ENCODE peak calls at places on chromosomes 16 and 17, in seven cellular contexts. One of them, this sample, is unnamed.

GRCh38 chr16:54265558-54266213 is 20.9 kb downstream of the IRX3 start:
- DNase-seq in BE2C: no peak
- DNase-seq in thoracic aorta: no peak
- DNase-seq in HL-60: no peak
- DNase-seq in GM06990: no peak
- DNase-seq in uterus: no peak
- DNase-seq in fibroblast of mammary gland: peak; percentile 33
- DNase-seq in this sample: no peak

GRCh38 chr16:3528406-3528805 is 27.6 kb downstream of the CLUAP1 start:
- DNase-seq in HL-60: no peak
- DNase-seq in GM06990: no peak
- DNase-seq in fibroblast of mammary gland: no peak
- DNase-seq in BE2C: no peak
- DNase-seq in thoracic aorta: no peak
- DNase-seq in uterus: no peak
- DNase-seq in this sample: peak; percentile 15

GRCh38 chr17:42679492-42680330 is 1.9 kb downstream of the CCR10 start:
- DNase-seq in thoracic aorta: no peak
- DNase-seq in uterus: peak; percentile 63
- DNase-seq in fibroblast of mammary gland: peak; percentile 69
- DNase-seq in HL-60: peak; percentile 77
- DNase-seq in BE2C: peak; percentile 92
- DNase-seq in GM06990: peak; percentile 94
- DNase-seq in this sample: peak; percentile 54

GRCh38 chr17:7208027-7208571 is 11.5 kb downstream of the DLG4 start:
- DNase-seq in BE2C: no peak
- DNase-seq in GM06990: no peak
- DNase-seq in uterus: no peak
- DNase-seq in HL-60: no peak
- DNase-seq in fibroblast of mammary gland: no peak
- DNase-seq in thoracic aorta: no peak
- DNase-seq in this sample: no peak

GRCh38 chr16:14961405-14962186 is 13.2 kb upstream of the PDXDC1 start:
- DNase-seq in HL-60: no peak
- DNase-seq in fibroblast of mammary gland: no peak
- DNase-seq in BE2C: no peak
- DNase-seq in thoracic aorta: no peak
- DNase-seq in uterus: no peak
- DNase-seq in GM06990: no peak
- DNase-seq in this sample: peak; percentile 52

GRCh38 chr16:75621170-75621477 is 2.0 kb downstream of the ADAT1 start:
- DNase-seq in fibroblast of mammary gland: peak; percentile 47
- DNase-seq in HL-60: peak; percentile 22
- DNase-seq in BE2C: no peak
- DNase-seq in GM06990: no peak
- DNase-seq in uterus: no peak
- DNase-seq in thoracic aorta: no peak
- DNase-seq in this sample: no peak

GRCh38 chr17:41226051-41226450 is 397 bp upstream of the KRTAP9-2 start:
- DNase-seq in BE2C: no peak
- DNase-seq in GM06990: no peak
- DNase-seq in uterus: no peak
- DNase-seq in thoracic aorta: no peak
- DNase-seq in HL-60: no peak
- DNase-seq in fibroblast of mammary gland: no peak
- DNase-seq in this sample: no peak

GRCh38 chr16:14041164-14041563 is 30.0 kb upstream of the MRTFB start:
- DNase-seq in HL-60: no peak
- DNase-seq in fibroblast of mammary gland: no peak
- DNase-seq in GM06990: no peak
- DNase-seq in uterus: no peak
- DNase-seq in thoracic aorta: no peak
- DNase-seq in BE2C: no peak
- DNase-seq in this sample: peak; percentile 28

GRCh38 chr17:49315551-49315951 is 46.5 kb downstream of the ZNF652 start:
- DNase-seq in uterus: peak; percentile 70
- DNase-seq in GM06990: no peak
- DNase-seq in thoracic aorta: peak; percentile 48
- DNase-seq in HL-60: peak; percentile 79
- DNase-seq in fibroblast of mammary gland: peak; percentile 91
- DNase-seq in BE2C: peak; percentile 72
- DNase-seq in this sample: peak; percentile 74

GRCh38 chr16:87150359-87151280 is 166.6 kb downstream of the C16orf95 start:
- DNase-seq in GM06990: no peak
- DNase-seq in thoracic aorta: no peak
- DNase-seq in uterus: no peak
- DNase-seq in fibroblast of mammary gland: no peak
- DNase-seq in BE2C: no peak
- DNase-seq in HL-60: no peak
- DNase-seq in this sample: no peak

GRCh38 chr16:67199808-67200198 is 872 bp downstream of the ELMO3 start:
- DNase-seq in BE2C: no peak
- DNase-seq in HL-60: no peak
- DNase-seq in uterus: no peak
- DNase-seq in GM06990: no peak
- DNase-seq in thoracic aorta: no peak
- DNase-seq in fibroblast of mammary gland: no peak
- DNase-seq in this sample: no peak

GRCh38 chr17:15262291-15263205 is 2.6 kb downstream of the PMP22 start:
- DNase-seq in GM06990: peak; percentile 10
- DNase-seq in thoracic aorta: peak; percentile 68
- DNase-seq in BE2C: peak; percentile 69
- DNase-seq in fibroblast of mammary gland: peak; percentile 94
- DNase-seq in uterus: peak; percentile 94
- DNase-seq in HL-60: no peak
- DNase-seq in this sample: peak; percentile 97

GRCh38 chr17:19288453-19288852 is 51.3 kb downstream of the EPN2 start:
- DNase-seq in HL-60: no peak
- DNase-seq in uterus: no peak
- DNase-seq in BE2C: no peak
- DNase-seq in fibroblast of mammary gland: no peak
- DNase-seq in GM06990: no peak
- DNase-seq in thoracic aorta: no peak
- DNase-seq in this sample: no peak

GRCh38 chr17:30235386-30236296 is at the start of gene SLC6A4:
- DNase-seq in uterus: no peak
- DNase-seq in thoracic aorta: no peak
- DNase-seq in fibroblast of mammary gland: no peak
- DNase-seq in GM06990: no peak
- DNase-seq in HL-60: no peak
- DNase-seq in BE2C: no peak
- DNase-seq in this sample: no peak

GRCh38 chr16:87880117-87880696 is 10.9 kb upstream of the SLC7A5 start:
- DNase-seq in uterus: no peak
- DNase-seq in GM06990: no peak
- DNase-seq in fibroblast of mammary gland: no peak
- DNase-seq in BE2C: no peak
- DNase-seq in thoracic aorta: no peak
- DNase-seq in HL-60: no peak
- DNase-seq in this sample: no peak

GRCh38 chr17:27976331-27976730 is 66.1 kb upstream of the NLK start:
- DNase-seq in HL-60: no peak
- DNase-seq in fibroblast of mammary gland: no peak
- DNase-seq in GM06990: peak; percentile 29
- DNase-seq in uterus: no peak
- DNase-seq in BE2C: no peak
- DNase-seq in thoracic aorta: no peak
- DNase-seq in this sample: no peak

GRCh38 chr17:79294459-79295071 is 219.9 kb downstream of the ENGASE start:
- DNase-seq in fibroblast of mammary gland: peak; percentile 44
- DNase-seq in GM06990: peak; percentile 36
- DNase-seq in BE2C: no peak
- DNase-seq in HL-60: no peak
- DNase-seq in uterus: peak; percentile 51
- DNase-seq in thoracic aorta: no peak
- DNase-seq in this sample: no peak

GRCh38 chr17:72381597-72382397 is 261.0 kb downstream of the SOX9 start:
- DNase-seq in fibroblast of mammary gland: no peak
- DNase-seq in thoracic aorta: no peak
- DNase-seq in HL-60: no peak
- DNase-seq in uterus: no peak
- DNase-seq in BE2C: no peak
- DNase-seq in GM06990: no peak
- DNase-seq in this sample: no peak

GRCh38 chr16:7835032-7835431 is 502.4 kb downstream of the RBFOX1 start:
- DNase-seq in HL-60: no peak
- DNase-seq in GM06990: no peak
- DNase-seq in BE2C: no peak
- DNase-seq in fibroblast of mammary gland: no peak
- DNase-seq in uterus: no peak
- DNase-seq in thoracic aorta: no peak
- DNase-seq in this sample: no peak

GRCh38 chr16:65125871-65126270 is 4.0 kb upstream of the CDH11 start:
- DNase-seq in fibroblast of mammary gland: peak; percentile 54
- DNase-seq in BE2C: no peak
- DNase-seq in uterus: peak; percentile 57
- DNase-seq in thoracic aorta: no peak
- DNase-seq in HL-60: no peak
- DNase-seq in GM06990: no peak
- DNase-seq in this sample: no peak

GRCh38 chr17:20266806-20267458 is 200.4 kb downstream of the LGALS9B start:
- DNase-seq in GM06990: no peak
- DNase-seq in HL-60: no peak
- DNase-seq in thoracic aorta: peak; percentile 36
- DNase-seq in fibroblast of mammary gland: peak; percentile 68
- DNase-seq in BE2C: no peak
- DNase-seq in uterus: peak; percentile 50
- DNase-seq in this sample: no peak

GRCh38 chr17:65956814-65957213 is 235.1 kb downstream of the CEP112 start:
- DNase-seq in GM06990: no peak
- DNase-seq in fibroblast of mammary gland: no peak
- DNase-seq in HL-60: no peak
- DNase-seq in BE2C: no peak
- DNase-seq in thoracic aorta: no peak
- DNase-seq in uterus: no peak
- DNase-seq in this sample: no peak

GRCh38 chr17:39187152-39187830 is 10.2 kb downstream of the CACNB1 start:
- DNase-seq in HL-60: no peak
- DNase-seq in uterus: no peak
- DNase-seq in thoracic aorta: no peak
- DNase-seq in fibroblast of mammary gland: no peak
- DNase-seq in BE2C: no peak
- DNase-seq in GM06990: no peak
- DNase-seq in this sample: no peak

DNA sequence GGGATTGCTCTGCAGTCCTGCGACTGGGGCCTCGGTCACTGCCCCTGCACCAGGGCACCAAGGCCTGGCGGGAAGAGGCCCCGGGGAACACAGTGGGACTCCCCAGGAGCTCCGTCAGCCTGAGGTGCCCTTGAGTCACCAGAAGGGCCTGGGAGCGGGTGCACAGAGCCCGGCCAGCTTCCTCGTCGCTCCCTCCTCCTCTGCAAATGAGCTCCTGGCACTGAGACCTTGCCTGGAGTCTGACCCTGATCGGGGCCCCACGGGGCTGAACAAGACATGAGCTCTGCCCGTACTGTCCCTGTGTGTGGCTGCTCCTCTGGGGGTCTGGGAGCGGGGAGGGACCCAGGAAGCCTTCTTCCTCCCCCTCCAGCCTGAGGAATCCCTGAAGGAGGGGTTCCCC is 36.4 kb upstream of the SSTR5 start:
- DNase-seq in HL-60: no peak
- DNase-seq in thoracic aorta: no peak
- DNase-seq in fibroblast of mammary gland: no peak
- DNase-seq in BE2C: no peak
- DNase-seq in uterus: no peak
- DNase-seq in GM06990: no peak
- DNase-seq in this sample: no peak
- TF ChIP-seq CTCF in HL-60: no peak
- TF ChIP-seq CTCF in thoracic aorta: no peak
- TF ChIP-seq CTCF in fibroblast of mammary gland: no peak
- TF ChIP-seq CTCF in BE2C: no peak
- TF ChIP-seq CTCF in uterus: no peak
- TF ChIP-seq CTCF in GM06990: no peak
- TF ChIP-seq CTCF in this sample: no peak

GRCh38 chr17:62611767-62612166 is 15.7 kb upstream of the MRC2 start:
- DNase-seq in fibroblast of mammary gland: no peak
- DNase-seq in BE2C: no peak
- DNase-seq in uterus: no peak
- DNase-seq in HL-60: no peak
- DNase-seq in thoracic aorta: no peak
- DNase-seq in GM06990: no peak
- DNase-seq in this sample: no peak

GRCh38 chr17:62611308-62611707 is 16.2 kb upstream of the MRC2 start:
- DNase-seq in GM06990: no peak
- DNase-seq in fibroblast of mammary gland: no peak
- DNase-seq in thoracic aorta: no peak
- DNase-seq in uterus: no peak
- DNase-seq in BE2C: no peak
- DNase-seq in HL-60: no peak
- DNase-seq in this sample: no peak

GRCh38 chr17:62615503-62615902 is 12.0 kb upstream of the MRC2 start:
- DNase-seq in GM06990: no peak
- DNase-seq in uterus: no peak
- DNase-seq in thoracic aorta: no peak
- DNase-seq in HL-60: no peak
- DNase-seq in BE2C: no peak
- DNase-seq in fibroblast of mammary gland: no peak
- DNase-seq in this sample: peak; percentile 71

GRCh38 chr17:62616993-62617893 is 10.2 kb upstream of the MRC2 start:
- DNase-seq in fibroblast of mammary gland: no peak
- DNase-seq in uterus: no peak
- DNase-seq in HL-60: peak; percentile 69
- DNase-seq in thoracic aorta: no peak
- DNase-seq in GM06990: no peak
- DNase-seq in BE2C: no peak
- DNase-seq in this sample: peak; percentile 78

GRCh38 chr17:62614142-62614541 is 13.3 kb upstream of the MRC2 start:
- DNase-seq in GM06990: no peak
- DNase-seq in HL-60: no peak
- DNase-seq in uterus: no peak
- DNase-seq in thoracic aorta: no peak
- DNase-seq in fibroblast of mammary gland: peak; percentile 94
- DNase-seq in BE2C: no peak
- DNase-seq in this sample: peak; percentile 78
- TF ChIP-seq CTCF in GM06990: no peak
- TF ChIP-seq CTCF in HL-60: no peak
- TF ChIP-seq CTCF in uterus: no peak
- TF ChIP-seq CTCF in thoracic aorta: no peak
- TF ChIP-seq CTCF in fibroblast of mammary gland: no peak
- TF ChIP-seq CTCF in BE2C: no peak
- TF ChIP-seq CTCF in this sample: no peak

DNA sequence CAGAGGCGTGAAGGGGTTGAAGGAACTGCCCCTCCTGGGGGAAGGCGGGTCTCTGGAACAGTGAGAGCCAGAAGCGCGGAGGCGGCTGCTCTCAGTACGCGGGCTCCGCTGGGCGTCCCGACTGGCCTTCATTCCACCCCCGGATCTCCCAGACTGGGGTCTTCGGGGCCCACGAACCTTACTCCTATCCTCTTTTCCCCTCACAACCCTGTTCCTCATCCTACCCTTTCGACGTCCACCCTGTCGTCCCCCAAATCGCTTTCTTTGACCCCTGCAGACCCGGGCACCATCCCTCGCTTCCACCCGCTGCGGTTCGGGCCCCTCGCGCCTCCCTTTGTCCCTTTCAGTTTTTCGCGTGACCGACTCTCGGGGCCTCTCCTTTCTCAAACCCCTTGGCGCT is 2114.6 kb downstream of the TP53TG3F start:
- DNase-seq in HL-60: no peak
- DNase-seq in thoracic aorta: no peak
- DNase-seq in fibroblast of mammary gland: no peak
- DNase-seq in BE2C: no peak
- DNase-seq in uterus: no peak
- DNase-seq in GM06990: no peak
- DNase-seq in this sample: no peak
- TF ChIP-seq CTCF in HL-60: no peak
- TF ChIP-seq CTCF in thoracic aorta: no peak
- TF ChIP-seq CTCF in fibroblast of mammary gland: no peak
- TF ChIP-seq CTCF in BE2C: no peak
- TF ChIP-seq CTCF in uterus: no peak
- TF ChIP-seq CTCF in GM06990: no peak
- TF ChIP-seq CTCF in this sample: no peak

GRCh38 chr17:81923302-81924260 is 4.0 kb downstream of the MAFG start:
- DNase-seq in uterus: no peak
- DNase-seq in thoracic aorta: no peak
- DNase-seq in fibroblast of mammary gland: peak; percentile 77
- DNase-seq in HL-60: peak; percentile 97
- DNase-seq in BE2C: no peak
- DNase-seq in GM06990: no peak
- DNase-seq in this sample: no peak
- TF ChIP-seq CTCF in uterus: no peak
- TF ChIP-seq CTCF in thoracic aorta: no peak
- TF ChIP-seq CTCF in fibroblast of mammary gland: no peak
- TF ChIP-seq CTCF in HL-60: no peak
- TF ChIP-seq CTCF in BE2C: no peak
- TF ChIP-seq CTCF in GM06990: no peak
- TF ChIP-seq CTCF in this sample: no peak

This sample was measured in lower leg skin.